ENCODE peak calls at places on chromosomes 11 and 22, in four cellular contexts. S is tibial nerve, Z is left ventricle myocardium inferior, V is kidney. K is an unnamed sample. For H3K9me3, the result is how much of the 10 kb centered on the place peaks cover.

GRCh38 chr11:108224908-108225786 is 2.3 kb downstream of the ATM start:
- DNase-seq in S (peak), Z (no peak), V (no peak), K (no peak)

GRCh38 chr11:64267207-64267945 is 16.0 kb downstream of the PLCB3 start:
- DNase-seq in S (no peak), Z (no peak), V (no peak), K (no peak)

GRCh38 chr11:119584193-119585037 is 144.6 kb downstream of the NECTIN1 start:
- DNase-seq in S (no peak), Z (no peak), V (peak), K (no peak)

GRCh38 chr11:109405671-109406070 is 16.3 kb upstream of the C11orf87 start:
- DNase-seq in S (no peak), Z (no peak), V (no peak), K (no peak)

GRCh38 chr11:98068251-98068650 is 952.5 kb upstream of the CNTN5 start:
- DNase-seq in S (no peak), Z (no peak), V (no peak), K (no peak)

GRCh38 chr11:8658210-8658968 is 24.1 kb downstream of the TRIM66 start:
- DNase-seq in S (peak), Z (no peak), V (no peak), K (no peak)

GRCh38 chr11:22244986-22245592 is 52.2 kb downstream of the ANO5 start:
- DNase-seq in S (no peak), Z (peak), V (no peak), K (no peak)

GRCh38 chr11:111236355-111236754 is 9.2 kb upstream of the POU2AF2 start:
- DNase-seq in S (no peak), Z (no peak), V (no peak), K (no peak)

GRCh38 chr11:22753401-22753800 is 76.2 kb downstream of the SVIP start:
- DNase-seq in S (no peak), Z (no peak), V (no peak), K (no peak)

GRCh38 chr22:37986371-37986770 is 2.0 kb upstream of the SOX10 start:
- DNase-seq in S (no peak), Z (no peak), V (no peak), K (no peak)

GRCh38 chr11:97968071-97968470 is 1052.7 kb upstream of the CNTN5 start:
- DNase-seq in S (no peak), Z (no peak), V (no peak), K (no peak)

GRCh38 chr22:25482868-25483639 is 81.4 kb upstream of the GRK3 start:
- DNase-seq in S (no peak), Z (no peak), V (no peak), K (no peak)

GRCh38 chr11:9347100-9347499 is 32.7 kb upstream of the TMEM41B start:
- DNase-seq in S (no peak), Z (no peak), V (no peak), K (no peak)

GRCh38 chr11:93005239-93005638 is 35.8 kb downstream of the MTNR1B start:
- DNase-seq in S (no peak), Z (no peak), V (no peak), K (no peak)

GRCh38 chr11:129972596-129972995 is 30.0 kb downstream of the PRDM10 start:
- DNase-seq in S (no peak), Z (no peak), V (no peak), K (no peak)

GRCh38 chr22:35752833-35753189 is 35.1 kb downstream of the APOL5 start:
- DNase-seq in S (no peak), Z (no peak), V (no peak), K (no peak)

GRCh38 chr11:94553938-94554337 is 10.2 kb downstream of the FUT4 start:
- DNase-seq in S (no peak), Z (no peak), V (no peak), K (no peak)

GRCh38 chr22:17786435-17787158 is 12.3 kb upstream of the BID start:
- DNase-seq in S (peak), Z (peak), V (peak), K (no peak)

GRCh38 chr11:4087551-4087950 is 7.0 kb upstream of the RRM1 start:
- DNase-seq in S (no peak), Z (no peak), V (no peak), K (no peak)

GRCh38 chr11:113408887-113409286 is 21.3 kb downstream of the ANKK1 start:
- DNase-seq in S (no peak), Z (no peak), V (no peak), K (no peak)

GRCh38 chr22:36267058-36267457 is 14.1 kb downstream of the APOL1 start:
- DNase-seq in S (no peak), Z (no peak), V (no peak), K (no peak)

GRCh38 chr11:64444838-64445441 is 86.0 kb downstream of the RPS6KA4 start:
- DNase-seq in S (no peak), Z (no peak), V (no peak), K (no peak)

GRCh38 chr22:41092847-41093371 is 517 bp downstream of the EP300 start:
- DNase-seq in S (peak), Z (no peak), V (no peak), K (no peak)

GRCh38 chr11:66106786-66107599 is 36.9 kb downstream of the PACS1 start:
- DNase-seq in S (no peak), Z (no peak), V (no peak), K (no peak)

GRCh38 chr11:61279934-61280656 is 15.0 kb downstream of the VWCE start:
- DNase-seq in S (no peak), Z (no peak), V (peak), K (no peak)

GRCh38 chr11:81673001-81673400 is 1060.7 kb downstream of the FAM181B start:
- DNase-seq in S (no peak), Z (no peak), V (no peak), K (no peak)

GRCh38 chr22:21073023-21073422 is 27.3 kb downstream of the LRRC74B start:
- DNase-seq in S (no peak), Z (no peak), V (no peak), K (no peak)

GRCh38 chr11:111427471-111427912 is 48.4 kb upstream of the POU2AF1 start:
- DNase-seq in S (no peak), Z (no peak), V (no peak), K (no peak)

GRCh38 chr11:118111744-118112035 is 24.9 kb upstream of the SMIM35 start:
- DNase-seq in S (no peak), Z (no peak), V (no peak), K (no peak)

GRCh38 chr22:29967461-29967860 is 84.5 kb downstream of the MTMR3 start:
- DNase-seq in S (no peak), Z (no peak), V (no peak), K (no peak)

DNA sequence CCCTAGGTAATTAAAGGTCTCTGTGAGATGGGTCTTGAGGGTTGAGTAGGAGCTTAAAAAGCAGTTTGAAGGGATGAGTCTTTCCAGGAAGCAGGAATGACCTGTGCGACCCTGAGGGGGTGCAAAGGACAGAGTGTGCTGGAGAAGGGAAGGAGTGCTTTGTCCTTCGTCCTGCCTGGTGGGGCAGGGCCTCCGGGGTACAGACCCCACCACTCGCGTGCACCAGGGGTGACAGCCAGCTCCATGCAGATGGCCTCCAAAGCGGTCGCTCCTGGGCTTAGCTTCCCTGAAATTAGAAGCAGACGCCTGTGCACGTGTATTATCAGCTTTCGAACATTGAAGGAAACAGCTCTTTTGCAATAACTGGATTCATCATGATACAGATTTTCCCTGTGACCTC is 959.8 kb downstream of the BRD1 start:
- DNase-seq in S (no peak), Z (peak), V (peak), K (no peak)
- H3K9me3 ChIP-seq in S (under half), Z (under half), V (under half), K (under half)

GRCh38 chr22:47286590-47286989 is 524.1 kb downstream of the TBC1D22A start:
- DNase-seq in S (no peak), Z (no peak), V (no peak), K (no peak)
- H3K9me3 ChIP-seq in S (under half), Z (under half), V (under half), K (under half)

DNA sequence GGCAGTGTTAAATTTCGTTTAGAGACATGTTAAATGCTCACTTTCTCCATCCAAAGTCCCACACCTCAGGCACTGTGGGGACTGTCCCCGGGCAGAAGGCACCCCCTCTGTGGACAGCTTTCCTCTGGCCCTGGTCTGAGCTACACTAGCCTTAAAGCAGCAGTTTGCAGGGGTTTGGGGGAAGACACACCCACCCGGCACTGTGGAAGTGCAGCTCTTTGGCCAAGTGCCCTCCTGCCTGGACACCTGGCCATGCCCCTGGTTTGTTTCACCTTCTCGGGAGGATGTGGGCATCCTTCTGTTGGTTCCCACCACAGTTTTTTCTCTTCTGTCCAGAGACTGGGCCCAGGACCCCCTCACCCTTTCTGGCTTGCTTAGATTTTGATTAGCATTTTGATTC is 1254.7 kb downstream of the BRD1 start:
- DNase-seq in S (no peak), Z (no peak), V (peak), K (no peak)
- H3K9me3 ChIP-seq in S (under half), Z (under half), V (under half), K (under half)

DNA sequence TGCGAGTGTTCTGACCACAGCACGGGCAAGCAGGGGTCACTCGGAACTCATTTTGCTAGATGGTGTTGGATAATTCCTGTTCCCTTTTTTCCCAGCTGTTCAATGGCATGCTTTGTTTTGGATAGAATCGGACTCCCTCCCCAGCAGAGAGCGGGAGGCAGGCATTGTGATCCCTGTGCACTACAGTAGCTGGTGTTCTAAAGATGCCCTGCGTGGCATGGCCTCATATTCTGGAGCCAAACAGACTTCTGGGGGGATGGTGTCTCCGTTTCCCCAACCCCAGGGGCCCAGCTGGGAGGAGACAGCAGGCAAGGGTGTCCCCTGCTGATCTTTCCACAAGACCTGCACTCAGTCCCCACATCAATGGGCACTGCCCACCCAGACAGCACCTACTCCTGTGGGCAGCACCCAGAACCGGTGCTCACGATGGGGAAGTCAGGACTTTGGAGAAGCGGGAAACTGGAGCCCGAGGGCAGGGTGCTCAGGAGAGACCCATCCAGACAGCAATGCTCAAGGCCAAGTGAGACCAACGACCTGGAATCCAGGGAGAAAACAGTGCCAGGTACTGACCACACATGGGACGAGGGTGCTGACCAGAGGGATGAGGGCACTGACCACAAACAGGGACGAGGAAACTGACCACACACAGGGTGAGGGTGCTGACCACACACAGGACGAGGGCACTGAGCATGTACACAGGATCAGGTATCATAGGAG is 934.9 kb downstream of the BRD1 start:
- DNase-seq in S (no peak), Z (no peak), V (no peak), K (no peak)
- H3K9me3 ChIP-seq in S (under half), Z (under half), V (under half), K (under half)

DNA sequence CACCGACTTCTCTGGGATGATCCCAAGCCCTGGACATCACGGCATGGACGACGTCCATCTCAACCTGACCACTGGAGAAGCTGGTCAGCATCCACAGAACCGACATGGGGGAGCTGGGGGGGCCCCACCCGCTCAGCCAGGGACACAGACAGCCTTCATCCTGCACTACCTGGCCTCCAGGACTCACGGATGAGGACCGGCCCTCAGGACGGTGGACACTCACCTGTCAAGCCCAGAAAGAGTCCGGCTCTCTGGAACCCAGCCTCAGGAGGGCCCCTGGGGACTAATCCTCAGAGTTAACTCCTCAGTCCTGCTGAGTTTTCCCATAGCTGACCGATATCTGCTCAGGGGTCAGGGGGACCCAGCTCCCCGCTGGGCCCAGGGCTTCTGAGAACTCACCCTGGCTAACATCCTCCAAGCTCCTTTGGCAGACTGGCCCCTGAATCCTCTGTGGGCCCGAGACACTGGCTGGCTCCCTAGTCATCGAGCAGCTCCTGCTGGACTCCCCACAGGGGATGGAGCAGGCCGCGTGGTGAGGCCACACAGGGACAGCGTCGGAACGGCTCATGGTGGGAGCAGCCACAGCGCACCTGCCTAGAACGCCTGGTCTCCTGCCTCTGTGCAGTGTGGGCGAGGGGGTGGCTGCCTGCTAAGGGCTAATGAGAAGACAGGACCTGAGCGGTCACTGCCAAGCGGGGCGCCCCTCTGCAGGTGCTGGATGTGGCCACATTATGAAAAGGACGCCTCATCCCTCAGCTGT is 649.2 kb downstream of the BRD1 start:
- DNase-seq in S (no peak), Z (no peak), V (peak), K (no peak)
- H3K9me3 ChIP-seq in S (under half), Z (under half), V (under half), K (under half)

GRCh38 chr11:132655187-132655855 is 877.0 kb downstream of the OPCML start:
- DNase-seq in S (no peak), Z (no peak), V (no peak), K (no peak)
- H3K9me3 ChIP-seq in S (under half), Z (under half), V (under half), K (under half)

GRCh38 chr11:134541951-134542350 is 129.9 kb upstream of the B3GAT1 start:
- DNase-seq in S (no peak), Z (no peak), V (no peak), K (no peak)

GRCh38 chr11:134541355-134541754 is 129.3 kb upstream of the B3GAT1 start:
- DNase-seq in S (no peak), Z (no peak), V (no peak), K (no peak)

GRCh38 chr11:134544095-134544815 is 132.2 kb upstream of the B3GAT1 start:
- DNase-seq in S (no peak), Z (no peak), V (no peak), K (no peak)

GRCh38 chr11:134543144-134544044 is 131.4 kb upstream of the B3GAT1 start:
- DNase-seq in S (no peak), Z (no peak), V (no peak), K (no peak)

GRCh38 chr11:134542401-134543143 is 130.5 kb upstream of the B3GAT1 start:
- DNase-seq in S (no peak), Z (no peak), V (no peak), K (no peak)
- H3K9me3 ChIP-seq in S (under half), Z (under half), V (under half), K (under half)

K was measured in T-helper 17 cell.